ENCODE peak calls at places on chromosome 14, in four cellular contexts. G, A, I and Z are unnamed samples. For H3K4me1, the result is how much of the 10 kb centered on the place peaks cover.

GRCh38 chr14:59481407-59482119 is 2.6 kb downstream of the L3HYPDH start:
- DNase-seq in G (no peak), A (peak), I (peak), Z (no peak)

GRCh38 chr14:68365228-68365627 is 427.6 kb downstream of the ZFP36L1 start:
- DNase-seq in G (no peak), A (peak), I (peak), Z (no peak)

GRCh38 chr14:103121161-103121845 is 2.0 kb upstream of the TNFAIP2 start:
- DNase-seq in G (no peak), A (peak), I (no peak), Z (no peak)

GRCh38 chr14:70186826-70187483 is 1.8 kb downstream of the SLC8A3 start:
- DNase-seq in G (no peak), A (no peak), I (peak), Z (peak)

GRCh38 chr14:24353551-24354529 is 14.0 kb upstream of the RIPK3 start:
- DNase-seq in G (no peak), A (no peak), I (peak), Z (no peak)

GRCh38 chr14:21734457-21735074 is 60.9 kb upstream of the OR4E1 start:
- DNase-seq in G (peak), A (peak), I (peak), Z (peak)

GRCh38 chr14:76050797-76051392 is 65.3 kb downstream of the IFT43 start:
- DNase-seq in G (peak), A (peak), I (peak), Z (peak)

GRCh38 chr14:30943694-30944093 is 69.3 kb downstream of the COCH start:
- DNase-seq in G (no peak), A (no peak), I (no peak), Z (no peak)

GRCh38 chr14:99721792-99722516 is 37.9 kb downstream of the CYP46A1 start:
- DNase-seq in G (no peak), A (no peak), I (no peak), Z (no peak)

GRCh38 chr14:90739318-90740077 is 76.7 kb downstream of the TTC7B start:
- DNase-seq in G (no peak), A (no peak), I (no peak), Z (peak)

GRCh38 chr14:21990116-21990515 is 316.5 kb upstream of the OR4E1 start:
- DNase-seq in G (peak), A (peak), I (no peak), Z (no peak)

GRCh38 chr14:97703006-97703760 is 906.0 kb downstream of the VRK1 start:
- DNase-seq in G (peak), A (no peak), I (no peak), Z (no peak)

GRCh38 chr14:53060046-53060445 is 93.1 kb downstream of the DDHD1 start:
- DNase-seq in G (no peak), A (no peak), I (no peak), Z (no peak)

GRCh38 chr14:32075636-32076277 is 1.3 kb upstream of the ARHGAP5 start:
- DNase-seq in G (no peak), A (peak), I (peak), Z (peak)

GRCh38 chr14:23709923-23710322 is 73.8 kb downstream of the DHRS2 start:
- DNase-seq in G (no peak), A (no peak), I (no peak), Z (no peak)

GRCh38 chr14:49970474-49971147 is 77.7 kb downstream of the ARF6 start:
- DNase-seq in G (peak), A (no peak), I (peak), Z (no peak)

GRCh38 chr14:103537175-103537990 is 8.4 kb downstream of the TRMT61A start:
- DNase-seq in G (no peak), A (no peak), I (no peak), Z (no peak)

GRCh38 chr14:87994974-87995373 is 2.0 kb upstream of the GALC start:
- DNase-seq in G (no peak), A (no peak), I (peak), Z (peak)

GRCh38 chr14:91372680-91373495 is 44.7 kb downstream of the CCDC88C start:
- DNase-seq in G (peak), A (no peak), I (no peak), Z (no peak)

GRCh38 chr14:99744199-99744872 is 48.9 kb upstream of the EML1 start:
- DNase-seq in G (no peak), A (no peak), I (peak), Z (no peak)

GRCh38 chr14:65413739-65414045 is 1.2 kb downstream of the FUT8 start:
- DNase-seq in G (peak), A (no peak), I (peak), Z (no peak)

GRCh38 chr14:45246151-45246550 is 6.9 kb downstream of the MIS18BP1 start:
- DNase-seq in G (no peak), A (no peak), I (no peak), Z (no peak)

GRCh38 chr14:61321385-61322010 is at the start of gene PRKCH:
- DNase-seq in G (peak), A (peak), I (peak), Z (no peak)

GRCh38 chr14:68135566-68135965 is 316.0 kb downstream of the RAD51B start:
- DNase-seq in G (no peak), A (no peak), I (peak), Z (no peak)

GRCh38 chr14:63388766-63389431 is 70.2 kb upstream of the GPHB5 start:
- DNase-seq in G (peak), A (peak), I (peak), Z (peak)

GRCh38 chr14:72692678-72693077 is 201.2 kb downstream of the DPF3 start:
- DNase-seq in G (no peak), A (no peak), I (no peak), Z (no peak)

GRCh38 chr14:52068741-52069616 is at the start of gene NID2:
- DNase-seq in G (no peak), A (peak), I (peak), Z (peak)

GRCh38 chr14:95516554-95517209 is at the start of gene SYNE3:
- DNase-seq in G (peak), A (no peak), I (no peak), Z (peak)

GRCh38 chr14:101200650-101201516 is 297.4 kb upstream of the RTL1 start:
- DNase-seq in G (no peak), A (no peak), I (no peak), Z (no peak)

GRCh38 chr14:26163761-26164160 is 434.1 kb downstream of the NOVA1 start:
- DNase-seq in G (no peak), A (peak), I (peak), Z (peak)

GRCh38 chr14:20578784-20579502 is 8.9 kb downstream of the RNASE11 start:
- DNase-seq in G (no peak), A (no peak), I (no peak), Z (no peak)

GRCh38 chr14:89625208-89625987 is 208.4 kb upstream of the FOXN3 start:
- DNase-seq in G (no peak), A (no peak), I (peak), Z (peak)

GRCh38 chr14:77580477-77580876 is 36.0 kb downstream of the SPTLC2 start:
- DNase-seq in G (no peak), A (no peak), I (peak), Z (no peak)

GRCh38 chr14:77582511-77582910 is 33.9 kb downstream of the SPTLC2 start:
- DNase-seq in G (no peak), A (no peak), I (no peak), Z (peak)

GRCh38 chr14:77579760-77580159 is 36.7 kb downstream of the SPTLC2 start:
- DNase-seq in G (no peak), A (no peak), I (peak), Z (no peak)

GRCh38 chr14:77579065-77579464 is 37.4 kb downstream of the SPTLC2 start:
- DNase-seq in G (no peak), A (no peak), I (peak), Z (no peak)

DNA sequence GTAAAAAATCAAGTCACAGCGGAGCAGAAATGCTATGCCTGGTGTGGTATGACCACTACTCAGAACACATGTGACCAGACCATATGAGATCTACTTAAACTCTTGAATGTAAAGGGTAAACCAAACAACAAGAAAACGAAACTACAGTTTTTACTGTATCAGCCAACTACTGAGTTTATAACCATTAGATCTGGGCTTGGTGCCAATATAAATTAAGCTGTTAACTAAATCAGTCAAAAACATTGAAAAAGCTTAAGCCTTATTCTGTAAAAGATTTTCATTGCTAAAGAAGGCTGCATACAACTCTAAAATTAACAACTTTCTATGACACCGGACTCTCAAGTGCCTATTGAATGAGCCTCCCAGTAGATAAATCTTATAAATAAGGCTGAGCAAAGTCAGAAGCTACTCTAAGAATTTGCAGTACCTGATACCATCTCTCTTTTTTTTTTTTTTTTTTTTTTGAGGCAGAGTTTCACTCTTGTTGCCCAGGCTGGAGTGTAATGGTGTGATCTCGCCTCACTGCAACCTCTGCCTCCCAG is 35.4 kb downstream of the SPTLC2 start:
- DNase-seq in G (peak), A (no peak), I (peak), Z (peak)
- H3K4me3 ChIP-seq in G (no peak), A (no peak), I (peak), Z (peak)

DNA sequence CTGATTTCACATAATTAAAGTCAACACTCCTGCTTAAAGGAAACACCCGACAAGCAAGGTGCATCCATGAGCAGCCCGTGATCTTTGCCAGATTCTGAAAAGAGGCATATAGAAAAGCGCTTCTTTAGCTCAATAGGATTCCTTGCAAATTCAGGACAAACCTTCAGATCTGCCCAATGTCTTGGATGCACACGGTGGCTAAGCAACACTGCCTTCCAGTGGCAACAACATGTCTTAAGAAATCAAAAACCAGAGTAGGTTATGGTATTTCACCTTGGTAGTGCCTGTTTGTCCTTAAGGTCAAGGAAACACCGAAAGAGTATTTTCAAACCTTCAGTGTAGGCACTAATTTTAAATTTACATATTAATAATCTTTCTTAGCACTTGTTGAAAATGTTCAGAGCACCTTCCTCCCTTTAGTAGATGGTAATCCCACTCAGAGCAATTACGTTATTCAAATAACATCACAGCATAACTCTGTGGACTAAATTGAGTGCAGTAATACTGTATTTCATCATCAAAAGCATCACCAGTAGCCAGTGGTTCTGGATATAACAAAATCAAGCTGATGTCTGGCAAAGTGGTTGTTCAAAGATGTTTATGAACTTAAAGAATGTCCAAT is 58.0 kb upstream of the CDKN3 start:
- DNase-seq in G (peak), A (peak), I (peak), Z (peak)
- H3K4me1 ChIP-seq in G (under half), A (under half), I (under half), Z (under half)

GRCh38 chr14:29716150-29716549 is 211.5 kb downstream of the PRKD1 start:
- DNase-seq in G (no peak), A (no peak), I (peak), Z (peak)
- H3K4me3 ChIP-seq in G (no peak), A (no peak), I (no peak), Z (no peak)

GRCh38 chr14:104677506-104678332 is 11.7 kb upstream of the INF2 start:
- DNase-seq in G (no peak), A (peak), I (peak), Z (peak)

GRCh38 chr14:104676694-104677505 is 12.5 kb upstream of the INF2 start:
- DNase-seq in G (no peak), A (no peak), I (no peak), Z (peak)

GRCh38 chr14:104678901-104679705 is 10.3 kb upstream of the INF2 start:
- DNase-seq in G (no peak), A (no peak), I (no peak), Z (no peak)

GRCh38 chr14:104680056-104680805 is 9.2 kb upstream of the INF2 start:
- DNase-seq in G (no peak), A (peak), I (peak), Z (no peak)

GRCh38 chr14:104678346-104678745 is 11.1 kb upstream of the INF2 start:
- DNase-seq in G (no peak), A (no peak), I (peak), Z (peak)
- H3K4me1 ChIP-seq in G (under half), A (half or more), I (under half), Z (half or more)